ENCODE peak calls at places on chromosomes 11 and 22, in five cellular contexts. One of them, this sample, is unnamed.

GRCh38 chr11:9815486-9816136 is 151.7 kb downstream of the SWAP70 start:
- DNase-seq in memory B cell: no peak
- DNase-seq in stimulated activated CD4-positive, alpha-beta T cell treated with anti-CD3 and anti-CD28 coated beads, Interleukin-1b, Interleukin-23, amount 100 ng/mL, for 1 hour: no peak
- DNase-seq in AML-193: no peak
- DNase-seq in GDM1: no peak
- DNase-seq in this sample: no peak

GRCh38 chr11:8587915-8588314 is 6.1 kb downstream of the STK33 start:
- DNase-seq in memory B cell: no peak
- DNase-seq in stimulated activated CD4-positive, alpha-beta T cell treated with anti-CD3 and anti-CD28 coated beads, Interleukin-1b, Interleukin-23, amount 100 ng/mL, for 1 hour: no peak
- DNase-seq in AML-193: no peak
- DNase-seq in GDM1: no peak
- DNase-seq in this sample: no peak

GRCh38 chr11:10236850-10237249 is 57.2 kb downstream of the SBF2 start:
- DNase-seq in memory B cell: no peak
- DNase-seq in stimulated activated CD4-positive, alpha-beta T cell treated with anti-CD3 and anti-CD28 coated beads, Interleukin-1b, Interleukin-23, amount 100 ng/mL, for 1 hour: no peak
- DNase-seq in AML-193: no peak
- DNase-seq in GDM1: no peak
- DNase-seq in this sample: no peak

GRCh38 chr11:62665630-62666258 is 632 bp downstream of the CSKMT start:
- DNase-seq in memory B cell: no peak
- DNase-seq in stimulated activated CD4-positive, alpha-beta T cell treated with anti-CD3 and anti-CD28 coated beads, Interleukin-1b, Interleukin-23, amount 100 ng/mL, for 1 hour: no peak
- DNase-seq in AML-193: peak; percentile 35
- DNase-seq in GDM1: no peak
- DNase-seq in this sample: no peak

GRCh38 chr22:36940676-36941075 is 27.2 kb downstream of the CSF2RB start:
- DNase-seq in memory B cell: peak; percentile 73
- DNase-seq in stimulated activated CD4-positive, alpha-beta T cell treated with anti-CD3 and anti-CD28 coated beads, Interleukin-1b, Interleukin-23, amount 100 ng/mL, for 1 hour: no peak
- DNase-seq in AML-193: no peak
- DNase-seq in GDM1: no peak
- DNase-seq in this sample: no peak

GRCh38 chr11:111797145-111797581 is 31.0 kb upstream of the PPP2R1B start:
- DNase-seq in memory B cell: peak; percentile 16
- DNase-seq in stimulated activated CD4-positive, alpha-beta T cell treated with anti-CD3 and anti-CD28 coated beads, Interleukin-1b, Interleukin-23, amount 100 ng/mL, for 1 hour: no peak
- DNase-seq in AML-193: peak; percentile 5
- DNase-seq in GDM1: peak; percentile 20
- DNase-seq in this sample: peak; percentile 89

GRCh38 chr11:1121343-1122331 is 36.1 kb upstream of the MUC5AC start:
- DNase-seq in memory B cell: no peak
- DNase-seq in stimulated activated CD4-positive, alpha-beta T cell treated with anti-CD3 and anti-CD28 coated beads, Interleukin-1b, Interleukin-23, amount 100 ng/mL, for 1 hour: no peak
- DNase-seq in AML-193: no peak
- DNase-seq in GDM1: no peak
- DNase-seq in this sample: no peak

GRCh38 chr11:2837096-2837601 is 48.4 kb downstream of the CDKN1C start:
- DNase-seq in memory B cell: no peak
- DNase-seq in stimulated activated CD4-positive, alpha-beta T cell treated with anti-CD3 and anti-CD28 coated beads, Interleukin-1b, Interleukin-23, amount 100 ng/mL, for 1 hour: no peak
- DNase-seq in AML-193: no peak
- DNase-seq in GDM1: no peak
- DNase-seq in this sample: no peak

GRCh38 chr11:75303544-75304224 is 47.8 kb downstream of the ARRB1 start:
- DNase-seq in memory B cell: no peak
- DNase-seq in stimulated activated CD4-positive, alpha-beta T cell treated with anti-CD3 and anti-CD28 coated beads, Interleukin-1b, Interleukin-23, amount 100 ng/mL, for 1 hour: no peak
- DNase-seq in AML-193: no peak
- DNase-seq in GDM1: no peak
- DNase-seq in this sample: peak; percentile 39

GRCh38 chr11:93844568-93844967 is 5.8 kb downstream of the VSTM5 start:
- DNase-seq in memory B cell: no peak
- DNase-seq in stimulated activated CD4-positive, alpha-beta T cell treated with anti-CD3 and anti-CD28 coated beads, Interleukin-1b, Interleukin-23, amount 100 ng/mL, for 1 hour: no peak
- DNase-seq in AML-193: no peak
- DNase-seq in GDM1: no peak
- DNase-seq in this sample: no peak

GRCh38 chr11:117481885-117482284 is 154.2 kb downstream of the CEP164 start:
- DNase-seq in memory B cell: no peak
- DNase-seq in stimulated activated CD4-positive, alpha-beta T cell treated with anti-CD3 and anti-CD28 coated beads, Interleukin-1b, Interleukin-23, amount 100 ng/mL, for 1 hour: no peak
- DNase-seq in AML-193: no peak
- DNase-seq in GDM1: no peak
- DNase-seq in this sample: no peak

GRCh38 chr11:25453471-25453870 is 878.5 kb upstream of the ANO3 start:
- DNase-seq in memory B cell: no peak
- DNase-seq in stimulated activated CD4-positive, alpha-beta T cell treated with anti-CD3 and anti-CD28 coated beads, Interleukin-1b, Interleukin-23, amount 100 ng/mL, for 1 hour: no peak
- DNase-seq in AML-193: no peak
- DNase-seq in GDM1: no peak
- DNase-seq in this sample: no peak

GRCh38 chr11:106986261-106986660 is 32.0 kb downstream of the GUCY1A2 start:
- DNase-seq in memory B cell: no peak
- DNase-seq in stimulated activated CD4-positive, alpha-beta T cell treated with anti-CD3 and anti-CD28 coated beads, Interleukin-1b, Interleukin-23, amount 100 ng/mL, for 1 hour: no peak
- DNase-seq in AML-193: no peak
- DNase-seq in GDM1: no peak
- DNase-seq in this sample: no peak

GRCh38 chr11:117814204-117814765 is 10.3 kb downstream of the FXYD2 start:
- DNase-seq in memory B cell: no peak
- DNase-seq in stimulated activated CD4-positive, alpha-beta T cell treated with anti-CD3 and anti-CD28 coated beads, Interleukin-1b, Interleukin-23, amount 100 ng/mL, for 1 hour: no peak
- DNase-seq in AML-193: no peak
- DNase-seq in GDM1: no peak
- DNase-seq in this sample: no peak

GRCh38 chr11:133906241-133906640 is 50.5 kb downstream of the IGSF9B start:
- DNase-seq in memory B cell: no peak
- DNase-seq in stimulated activated CD4-positive, alpha-beta T cell treated with anti-CD3 and anti-CD28 coated beads, Interleukin-1b, Interleukin-23, amount 100 ng/mL, for 1 hour: no peak
- DNase-seq in AML-193: no peak
- DNase-seq in GDM1: no peak
- DNase-seq in this sample: no peak

GRCh38 chr11:75480185-75480889 is 45.4 kb downstream of the GDPD5 start:
- DNase-seq in memory B cell: no peak
- DNase-seq in stimulated activated CD4-positive, alpha-beta T cell treated with anti-CD3 and anti-CD28 coated beads, Interleukin-1b, Interleukin-23, amount 100 ng/mL, for 1 hour: no peak
- DNase-seq in AML-193: no peak
- DNase-seq in GDM1: no peak
- DNase-seq in this sample: no peak

GRCh38 chr11:1966531-1966930 is 19.4 kb downstream of the MRPL23 start:
- DNase-seq in memory B cell: no peak
- DNase-seq in stimulated activated CD4-positive, alpha-beta T cell treated with anti-CD3 and anti-CD28 coated beads, Interleukin-1b, Interleukin-23, amount 100 ng/mL, for 1 hour: no peak
- DNase-seq in AML-193: no peak
- DNase-seq in GDM1: no peak
- DNase-seq in this sample: no peak

GRCh38 chr11:116832350-116833290 is 2.9 kb downstream of the APOC3 start:
- DNase-seq in memory B cell: no peak
- DNase-seq in stimulated activated CD4-positive, alpha-beta T cell treated with anti-CD3 and anti-CD28 coated beads, Interleukin-1b, Interleukin-23, amount 100 ng/mL, for 1 hour: no peak
- DNase-seq in AML-193: no peak
- DNase-seq in GDM1: no peak
- DNase-seq in this sample: no peak

GRCh38 chr11:119323532-119324033 is 6.7 kb upstream of the MCAM start:
- DNase-seq in memory B cell: peak; percentile 79
- DNase-seq in stimulated activated CD4-positive, alpha-beta T cell treated with anti-CD3 and anti-CD28 coated beads, Interleukin-1b, Interleukin-23, amount 100 ng/mL, for 1 hour: peak; percentile 49
- DNase-seq in AML-193: peak; percentile 48
- DNase-seq in GDM1: no peak
- DNase-seq in this sample: no peak

GRCh38 chr22:38952382-38952993 is 4.9 kb upstream of the APOBEC3A start:
- DNase-seq in memory B cell: no peak
- DNase-seq in stimulated activated CD4-positive, alpha-beta T cell treated with anti-CD3 and anti-CD28 coated beads, Interleukin-1b, Interleukin-23, amount 100 ng/mL, for 1 hour: no peak
- DNase-seq in AML-193: peak; percentile 7
- DNase-seq in GDM1: no peak
- DNase-seq in this sample: no peak

GRCh38 chr22:19497245-19497644 is 17.5 kb downstream of the CDC45 start:
- DNase-seq in memory B cell: no peak
- DNase-seq in stimulated activated CD4-positive, alpha-beta T cell treated with anti-CD3 and anti-CD28 coated beads, Interleukin-1b, Interleukin-23, amount 100 ng/mL, for 1 hour: no peak
- DNase-seq in AML-193: no peak
- DNase-seq in GDM1: no peak
- DNase-seq in this sample: no peak

GRCh38 chr11:10303558-10304363 is 1.1 kb upstream of the ADM start:
- DNase-seq in memory B cell: no peak
- DNase-seq in stimulated activated CD4-positive, alpha-beta T cell treated with anti-CD3 and anti-CD28 coated beads, Interleukin-1b, Interleukin-23, amount 100 ng/mL, for 1 hour: no peak
- DNase-seq in AML-193: peak; percentile 63
- DNase-seq in GDM1: peak; percentile 52
- DNase-seq in this sample: peak; percentile 20

GRCh38 chr11:84234462-84235202 is 948.5 kb upstream of the CCDC90B start:
- DNase-seq in memory B cell: no peak
- DNase-seq in stimulated activated CD4-positive, alpha-beta T cell treated with anti-CD3 and anti-CD28 coated beads, Interleukin-1b, Interleukin-23, amount 100 ng/mL, for 1 hour: no peak
- DNase-seq in AML-193: no peak
- DNase-seq in GDM1: no peak
- DNase-seq in this sample: no peak

GRCh38 chr11:34324466-34324865 is 33.3 kb downstream of the ABTB2 start:
- DNase-seq in memory B cell: no peak
- DNase-seq in stimulated activated CD4-positive, alpha-beta T cell treated with anti-CD3 and anti-CD28 coated beads, Interleukin-1b, Interleukin-23, amount 100 ng/mL, for 1 hour: no peak
- DNase-seq in AML-193: no peak
- DNase-seq in GDM1: no peak
- DNase-seq in this sample: no peak

GRCh38 chr22:49052023-49052538 is 775.6 kb downstream of the BRD1 start:
- DNase-seq in memory B cell: peak; percentile 23
- DNase-seq in stimulated activated CD4-positive, alpha-beta T cell treated with anti-CD3 and anti-CD28 coated beads, Interleukin-1b, Interleukin-23, amount 100 ng/mL, for 1 hour: no peak
- DNase-seq in AML-193: no peak
- DNase-seq in GDM1: no peak
- DNase-seq in this sample: no peak

GRCh38 chr22:32020117-32020516 is 22.9 kb upstream of the SLC5A1 start:
- DNase-seq in memory B cell: no peak
- DNase-seq in stimulated activated CD4-positive, alpha-beta T cell treated with anti-CD3 and anti-CD28 coated beads, Interleukin-1b, Interleukin-23, amount 100 ng/mL, for 1 hour: no peak
- DNase-seq in AML-193: no peak
- DNase-seq in GDM1: no peak
- DNase-seq in this sample: no peak

GRCh38 chr11:64121637-64122410 is 44.1 kb downstream of the MACROD1 start:
- DNase-seq in memory B cell: no peak
- DNase-seq in stimulated activated CD4-positive, alpha-beta T cell treated with anti-CD3 and anti-CD28 coated beads, Interleukin-1b, Interleukin-23, amount 100 ng/mL, for 1 hour: no peak
- DNase-seq in AML-193: no peak
- DNase-seq in GDM1: no peak
- DNase-seq in this sample: no peak

GRCh38 chr11:45665206-45665932 is at the start of gene CHST1:
- DNase-seq in memory B cell: no peak
- DNase-seq in stimulated activated CD4-positive, alpha-beta T cell treated with anti-CD3 and anti-CD28 coated beads, Interleukin-1b, Interleukin-23, amount 100 ng/mL, for 1 hour: no peak
- DNase-seq in AML-193: no peak
- DNase-seq in GDM1: no peak
- DNase-seq in this sample: no peak

GRCh38 chr11:95269402-95269801 is 38.4 kb upstream of the SESN3 start:
- DNase-seq in memory B cell: no peak
- DNase-seq in stimulated activated CD4-positive, alpha-beta T cell treated with anti-CD3 and anti-CD28 coated beads, Interleukin-1b, Interleukin-23, amount 100 ng/mL, for 1 hour: no peak
- DNase-seq in AML-193: peak; percentile 25
- DNase-seq in GDM1: no peak
- DNase-seq in this sample: no peak

GRCh38 chr22:45476814-45477213 is 25.9 kb upstream of the FBLN1 start:
- DNase-seq in memory B cell: no peak
- DNase-seq in stimulated activated CD4-positive, alpha-beta T cell treated with anti-CD3 and anti-CD28 coated beads, Interleukin-1b, Interleukin-23, amount 100 ng/mL, for 1 hour: no peak
- DNase-seq in AML-193: no peak
- DNase-seq in GDM1: no peak
- DNase-seq in this sample: no peak

GRCh38 chr22:30906411-30906810 is 62.2 kb downstream of the MORC2 start:
- DNase-seq in memory B cell: no peak
- DNase-seq in stimulated activated CD4-positive, alpha-beta T cell treated with anti-CD3 and anti-CD28 coated beads, Interleukin-1b, Interleukin-23, amount 100 ng/mL, for 1 hour: no peak
- DNase-seq in AML-193: no peak
- DNase-seq in GDM1: no peak
- DNase-seq in this sample: no peak

GRCh38 chr11:15695096-15695721 is 580.5 kb downstream of the INSC start:
- DNase-seq in memory B cell: no peak
- DNase-seq in stimulated activated CD4-positive, alpha-beta T cell treated with anti-CD3 and anti-CD28 coated beads, Interleukin-1b, Interleukin-23, amount 100 ng/mL, for 1 hour: no peak
- DNase-seq in AML-193: no peak
- DNase-seq in GDM1: no peak
- DNase-seq in this sample: no peak

This sample was measured in DMS 273 treated with DMSO at 0.1 percent for 48 hours.